ENCODE peak calls at places on chromosomes 1 and 21, in four cellular contexts. One of them, this sample, is unnamed.
A peak's percentile ranks its signal among the peaks of the same experiment; 100 is the strongest.

GRCh38 chr1:208134491-208134890 is 109.7 kb downstream of the PLXNA2 start:
- DNase-seq in uterus: no peak
- DNase-seq in heart right ventricle: no peak
- DNase-seq in left ventricle myocardium inferior: no peak
- DNase-seq in this sample: no peak

GRCh38 chr21:26826801-26827200 is 18.4 kb downstream of the ADAMTS1 start:
- DNase-seq in heart right ventricle: no peak
- DNase-seq in left ventricle myocardium inferior: no peak
- DNase-seq in uterus: no peak
- DNase-seq in this sample: no peak

GRCh38 chr1:42944207-42944928 is 14.3 kb downstream of the SLC2A1 start:
- DNase-seq in uterus: no peak
- DNase-seq in heart right ventricle: peak; percentile 72
- DNase-seq in left ventricle myocardium inferior: peak; percentile 77
- DNase-seq in this sample: no peak

GRCh38 chr1:20440785-20441200 is 45.2 kb downstream of the CAMK2N1 start:
- DNase-seq in uterus: peak; percentile 37
- DNase-seq in left ventricle myocardium inferior: peak; percentile 21
- DNase-seq in heart right ventricle: no peak
- DNase-seq in this sample: no peak

GRCh38 chr1:8604041-8604942 is 213.1 kb downstream of the RERE start:
- DNase-seq in uterus: no peak
- DNase-seq in left ventricle myocardium inferior: no peak
- DNase-seq in heart right ventricle: no peak
- DNase-seq in this sample: no peak

GRCh38 chr1:81151300-81151699 is 649.4 kb upstream of the ADGRL2 start:
- DNase-seq in heart right ventricle: no peak
- DNase-seq in left ventricle myocardium inferior: no peak
- DNase-seq in uterus: no peak
- DNase-seq in this sample: no peak

GRCh38 chr1:16371725-16372124 is 4.7 kb downstream of the SZRD1 start:
- DNase-seq in left ventricle myocardium inferior: no peak
- DNase-seq in uterus: no peak
- DNase-seq in heart right ventricle: no peak
- DNase-seq in this sample: no peak

GRCh38 chr1:2337501-2337900 is 53.9 kb downstream of the MORN1 start:
- DNase-seq in heart right ventricle: no peak
- DNase-seq in uterus: no peak
- DNase-seq in left ventricle myocardium inferior: no peak
- DNase-seq in this sample: no peak

GRCh38 chr1:117142200-117142599 is 20.7 kb upstream of the TRIM45 start:
- DNase-seq in uterus: no peak
- DNase-seq in heart right ventricle: no peak
- DNase-seq in left ventricle myocardium inferior: no peak
- DNase-seq in this sample: no peak

GRCh38 chr1:22296701-22297591 is 154.0 kb upstream of the WNT4 start:
- DNase-seq in uterus: no peak
- DNase-seq in heart right ventricle: no peak
- DNase-seq in left ventricle myocardium inferior: no peak
- DNase-seq in this sample: no peak

GRCh38 chr1:217495249-217495648 is 135.6 kb downstream of the GPATCH2 start:
- DNase-seq in left ventricle myocardium inferior: no peak
- DNase-seq in heart right ventricle: no peak
- DNase-seq in uterus: no peak
- DNase-seq in this sample: no peak

GRCh38 chr1:240516069-240516468 is 95.9 kb downstream of the GREM2 start:
- DNase-seq in heart right ventricle: no peak
- DNase-seq in uterus: no peak
- DNase-seq in left ventricle myocardium inferior: no peak
- DNase-seq in this sample: no peak

GRCh38 chr1:234111458-234112142 is 207.1 kb downstream of the SLC35F3 start:
- DNase-seq in left ventricle myocardium inferior: peak; percentile 33
- DNase-seq in heart right ventricle: peak; percentile 27
- DNase-seq in uterus: no peak
- DNase-seq in this sample: no peak

GRCh38 chr1:10380594-10381275 is 18.1 kb upstream of the PGD start:
- DNase-seq in uterus: no peak
- DNase-seq in left ventricle myocardium inferior: no peak
- DNase-seq in heart right ventricle: no peak
- DNase-seq in this sample: no peak

GRCh38 chr1:79259390-79260336 is 253.1 kb upstream of the ADGRL4 start:
- DNase-seq in left ventricle myocardium inferior: no peak
- DNase-seq in heart right ventricle: no peak
- DNase-seq in uterus: no peak
- DNase-seq in this sample: no peak

GRCh38 chr21:44331650-44332306 is 7.4 kb downstream of the CFAP410 start:
- DNase-seq in uterus: no peak
- DNase-seq in left ventricle myocardium inferior: no peak
- DNase-seq in heart right ventricle: peak; percentile 7
- DNase-seq in this sample: no peak

GRCh38 chr1:59976194-59977074 is 49.9 kb upstream of the CYP2J2 start:
- DNase-seq in heart right ventricle: peak; percentile 63
- DNase-seq in uterus: peak; percentile 73
- DNase-seq in left ventricle myocardium inferior: peak; percentile 64
- DNase-seq in this sample: peak; percentile 82

GRCh38 chr1:241129207-241129960 is 227.6 kb downstream of the RGS7 start:
- DNase-seq in left ventricle myocardium inferior: no peak
- DNase-seq in uterus: no peak
- DNase-seq in heart right ventricle: no peak
- DNase-seq in this sample: no peak

GRCh38 chr1:16925635-16926490 is 4.1 kb downstream of the CROCC start:
- DNase-seq in left ventricle myocardium inferior: no peak
- DNase-seq in uterus: no peak
- DNase-seq in heart right ventricle: no peak
- DNase-seq in this sample: no peak

GRCh38 chr21:45376459-45377324 is 28.3 kb upstream of the COL18A1 start:
- DNase-seq in heart right ventricle: peak; percentile 21
- DNase-seq in left ventricle myocardium inferior: peak; percentile 17
- DNase-seq in uterus: peak; percentile 28
- DNase-seq in this sample: no peak

GRCh38 chr21:45379171-45379900 is 25.6 kb upstream of the COL18A1 start:
- DNase-seq in heart right ventricle: no peak
- DNase-seq in uterus: no peak
- DNase-seq in left ventricle myocardium inferior: peak; percentile 13
- DNase-seq in this sample: no peak

GRCh38 chr21:45378258-45378966 is 26.6 kb upstream of the COL18A1 start:
- DNase-seq in left ventricle myocardium inferior: peak; percentile 12
- DNase-seq in uterus: no peak
- DNase-seq in heart right ventricle: no peak
- DNase-seq in this sample: no peak

GRCh38 chr21:45377325-45377709 is 27.6 kb upstream of the COL18A1 start:
- DNase-seq in heart right ventricle: no peak
- DNase-seq in left ventricle myocardium inferior: no peak
- DNase-seq in uterus: no peak
- DNase-seq in this sample: no peak

GRCh38 chr21:45377866-45378257 is 27.1 kb upstream of the COL18A1 start:
- DNase-seq in uterus: no peak
- DNase-seq in left ventricle myocardium inferior: no peak
- DNase-seq in heart right ventricle: no peak
- DNase-seq in this sample: no peak
- H3K27me3 ChIP-seq in uterus: no peaks in the 10 kb centered on the region
- H3K27me3 ChIP-seq in left ventricle myocardium inferior: no peaks in the 10 kb centered on the region
- H3K27me3 ChIP-seq in heart right ventricle: no peaks in the 10 kb centered on the region
- H3K27me3 ChIP-seq in this sample: no peaks in the 10 kb centered on the region

GRCh38 chr1:33893147-33893830 is 29.4 kb downstream of the HMGB4 start:
- DNase-seq in heart right ventricle: no peak
- DNase-seq in left ventricle myocardium inferior: no peak
- DNase-seq in uterus: no peak
- DNase-seq in this sample: peak; percentile 59
- H3K27ac ChIP-seq in heart right ventricle: no peak overlapping the region
- H3K27ac ChIP-seq in left ventricle myocardium inferior: peak overlapping the region; percentile 34
- H3K27ac ChIP-seq in uterus: no peak overlapping the region
- H3K27ac ChIP-seq in this sample: peak overlapping the region; percentile 72

GRCh38 chr1:14615539-14616218 is 17.2 kb downstream of the KAZN start:
- DNase-seq in heart right ventricle: no peak
- DNase-seq in left ventricle myocardium inferior: no peak
- DNase-seq in uterus: no peak
- DNase-seq in this sample: no peak
- H3K27me3 ChIP-seq in heart right ventricle: peaks cover 3% of the 10 kb centered on the region
- H3K27me3 ChIP-seq in left ventricle myocardium inferior: peaks cover 66% of the 10 kb centered on the region
- H3K27me3 ChIP-seq in uterus: no peaks in the 10 kb centered on the region
- H3K27me3 ChIP-seq in this sample: no peaks in the 10 kb centered on the region

GRCh38 chr1:91720044-91720443 is 165.9 kb downstream of the TGFBR3 start:
- DNase-seq in heart right ventricle: no peak
- DNase-seq in uterus: no peak
- DNase-seq in left ventricle myocardium inferior: no peak
- DNase-seq in this sample: no peak

GRCh38 chr1:91727763-91728162 is 158.2 kb downstream of the TGFBR3 start:
- DNase-seq in heart right ventricle: no peak
- DNase-seq in uterus: no peak
- DNase-seq in left ventricle myocardium inferior: no peak
- DNase-seq in this sample: no peak

GRCh38 chr1:91724644-91725043 is 161.3 kb downstream of the TGFBR3 start:
- DNase-seq in heart right ventricle: no peak
- DNase-seq in left ventricle myocardium inferior: no peak
- DNase-seq in uterus: no peak
- DNase-seq in this sample: no peak

GRCh38 chr1:91725961-91726704 is 159.8 kb downstream of the TGFBR3 start:
- DNase-seq in left ventricle myocardium inferior: no peak
- DNase-seq in heart right ventricle: no peak
- DNase-seq in uterus: peak; percentile 36
- DNase-seq in this sample: peak; percentile 69

DNA sequence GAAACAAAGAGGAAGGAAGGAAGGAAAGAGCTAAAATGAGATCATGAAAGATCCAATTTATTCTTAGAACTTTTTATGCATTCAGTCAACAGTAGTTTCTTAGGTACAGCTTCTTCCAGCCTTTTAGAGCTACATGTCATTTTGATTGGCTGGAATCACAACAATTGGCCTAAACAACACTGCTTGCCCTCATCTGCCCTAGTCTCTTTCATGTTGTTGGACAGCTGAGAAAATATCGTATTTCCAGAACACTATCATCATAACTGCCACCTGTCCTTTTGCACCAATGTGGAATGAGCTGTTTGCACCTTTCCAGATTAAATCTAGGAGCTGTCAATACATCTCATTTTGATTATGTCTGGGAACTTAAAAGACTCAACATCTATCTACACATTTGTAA is 161.7 kb downstream of the TGFBR3 start:
- DNase-seq in uterus: no peak
- DNase-seq in heart right ventricle: no peak
- DNase-seq in left ventricle myocardium inferior: no peak
- DNase-seq in this sample: no peak
- H3K27ac ChIP-seq in uterus: peak overlapping the region; percentile 97
- H3K27ac ChIP-seq in heart right ventricle: no peak overlapping the region
- H3K27ac ChIP-seq in left ventricle myocardium inferior: peak overlapping the region; percentile 87
- H3K27ac ChIP-seq in this sample: peak overlapping the region; percentile 10

GRCh38 chr1:35925741-35926140 is 5.2 kb upstream of the AGO3 start:
- DNase-seq in uterus: no peak
- DNase-seq in left ventricle myocardium inferior: peak; percentile 55
- DNase-seq in heart right ventricle: peak; percentile 30
- DNase-seq in this sample: no peak
- H3K27me3 ChIP-seq in uterus: no peaks in the 10 kb centered on the region
- H3K27me3 ChIP-seq in left ventricle myocardium inferior: no peaks in the 10 kb centered on the region
- H3K27me3 ChIP-seq in heart right ventricle: no peaks in the 10 kb centered on the region
- H3K27me3 ChIP-seq in this sample: no peaks in the 10 kb centered on the region

DNA sequence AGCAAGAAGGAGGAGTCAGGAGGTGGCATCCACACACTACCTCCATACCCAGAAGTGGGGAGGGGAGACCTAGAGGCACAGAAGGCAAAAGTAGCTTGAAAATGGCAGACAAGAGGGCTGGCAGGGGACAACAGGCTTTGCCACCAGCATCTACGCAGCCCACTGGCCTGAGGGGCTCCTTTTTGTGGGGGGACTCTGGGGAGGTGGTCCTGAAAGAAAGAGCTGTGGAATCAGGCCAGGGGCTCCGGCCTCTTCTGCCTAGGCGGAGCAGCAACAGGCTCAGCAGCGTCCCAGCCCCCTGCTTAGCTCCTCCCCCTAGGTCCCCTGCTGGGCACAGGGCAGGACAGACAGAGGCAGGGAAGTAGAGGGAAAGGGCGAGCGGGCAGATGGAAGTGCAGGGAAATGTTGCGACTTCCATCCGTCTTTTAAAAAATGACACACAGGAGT is 9.9 kb upstream of the LEFTY2 start:
- DNase-seq in left ventricle myocardium inferior: no peak
- DNase-seq in heart right ventricle: no peak
- DNase-seq in uterus: no peak
- DNase-seq in this sample: no peak
- H3K27ac ChIP-seq in left ventricle myocardium inferior: no peak overlapping the region
- H3K27ac ChIP-seq in heart right ventricle: no peak overlapping the region
- H3K27ac ChIP-seq in uterus: no peak overlapping the region
- H3K27ac ChIP-seq in this sample: no peak overlapping the region